ENCODE peak calls at places on chromosome 15, in seven cellular contexts. B, I, N, J, P, R and O are unnamed samples.

GRCh38 chr15:74833376-74834107 is 7.1 kb downstream of the CPLX3 start:
- DNase-seq in B (no peak), I (no peak), N (no peak), J (no peak), P (no peak), R (no peak), O (no peak)

GRCh38 chr15:62606376-62607164 is 436.0 kb upstream of the TPM1 start:
- DNase-seq in B (peak), I (peak), N (no peak), J (no peak), P (peak), R (no peak), O (peak)

GRCh38 chr15:48384616-48385015 is 53.4 kb downstream of the DUT start:
- DNase-seq in B (no peak), I (peak), N (no peak), J (no peak), P (no peak), R (no peak), O (no peak)

GRCh38 chr15:39054128-39054732 is 489.6 kb upstream of the RASGRP1 start:
- DNase-seq in B (peak), I (no peak), N (no peak), J (no peak), P (no peak), R (no peak), O (no peak)

GRCh38 chr15:34329006-34329405 is 8.6 kb downstream of the SLC12A6 start:
- DNase-seq in B (no peak), I (no peak), N (no peak), J (no peak), P (no peak), R (no peak), O (no peak)

GRCh38 chr15:88568589-88568988 is 22.1 kb upstream of the DET1 start:
- DNase-seq in B (no peak), I (peak), N (no peak), J (no peak), P (no peak), R (no peak), O (no peak)

GRCh38 chr15:66635817-66636216 is 66.2 kb upstream of the SMAD6 start:
- DNase-seq in B (no peak), I (no peak), N (no peak), J (no peak), P (no peak), R (no peak), O (no peak)

GRCh38 chr15:74835312-74835823 is 7.6 kb downstream of the ULK3 start:
- DNase-seq in B (no peak), I (peak), N (no peak), J (peak), P (peak), R (peak), O (peak)

GRCh38 chr15:77029166-77030041 is 34.5 kb downstream of the PSTPIP1 start:
- DNase-seq in B (no peak), I (no peak), N (peak), J (no peak), P (no peak), R (peak), O (no peak)

GRCh38 chr15:58736244-58736643 is 13.3 kb downstream of the ADAM10 start:
- DNase-seq in B (no peak), I (no peak), N (no peak), J (no peak), P (no peak), R (no peak), O (no peak)

GRCh38 chr15:91916051-91916450 is 62.5 kb downstream of the SLCO3A1 start:
- DNase-seq in B (no peak), I (no peak), N (no peak), J (no peak), P (no peak), R (no peak), O (no peak)

GRCh38 chr15:68312701-68313204 is 35.2 kb downstream of the FEM1B start:
- DNase-seq in B (no peak), I (peak), N (no peak), J (no peak), P (no peak), R (no peak), O (no peak)

GRCh38 chr15:100842756-100843730 is 36.6 kb upstream of the ALDH1A3 start:
- DNase-seq in B (no peak), I (peak), N (no peak), J (no peak), P (peak), R (no peak), O (no peak)

GRCh38 chr15:25777047-25777446 is 86.1 kb downstream of the ATP10A start:
- DNase-seq in B (no peak), I (no peak), N (no peak), J (no peak), P (no peak), R (no peak), O (no peak)